ENCODE peak calls at places on chromosomes 7 and 10, in nine cellular contexts. U is naive thymus-derived CD4-positive, alpha-beta T cell; N is neuronal stem cell; T is A549; V is lower lobe of right lung; R is BE2C; D is ovary; I is left lung; H is CD4-positive, CD25-positive, alpha-beta regulatory T cell. M is an unnamed sample.

GRCh38 chr10:100800931-100801330 is 55.5 kb downstream of the PAX2 start:
- DNase-seq in V (no peak), I (no peak), U (no peak), N (no peak), H (no peak), R (no peak), D (no peak), T (no peak), M (no peak)

GRCh38 chr10:35546824-35547225 is 58.3 kb upstream of the GJD4 start:
- DNase-seq in T (peak; percentile 35), R (no peak), V (no peak), H (no peak), I (no peak), N (no peak), D (no peak), U (no peak), M (no peak)

GRCh38 chr7:95798401-95798930 is 26.1 kb downstream of the DYNC1I1 start:
- DNase-seq in R (no peak), U (no peak), I (no peak), D (no peak), H (no peak), T (no peak), V (no peak), N (no peak), M (no peak)

GRCh38 chr7:148623586-148624282 is 33.2 kb downstream of the C7orf33 start:
- DNase-seq in V (no peak), I (no peak), U (no peak), D (no peak), R (no peak), H (no peak), N (no peak), T (no peak), M (peak; percentile 67)

GRCh38 chr7:80392229-80393169 is 119.4 kb downstream of the GNAT3 start:
- DNase-seq in V (no peak), R (no peak), N (no peak), H (no peak), D (no peak), U (peak; percentile 21), I (no peak), T (peak; percentile 3), M (peak; percentile 67)

GRCh38 chr7:80508440-80508839 is 3.4 kb downstream of the GNAT3 start:
- DNase-seq in I (no peak), R (no peak), U (no peak), V (no peak), N (no peak), D (no peak), H (no peak), T (no peak), M (peak; percentile 34)

GRCh38 chr10:4501306-4501705 is 324.7 kb upstream of the AKR1E2 start:
- DNase-seq in N (no peak), H (no peak), T (no peak), I (no peak), U (no peak), V (no peak), D (no peak), R (no peak), M (no peak)

GRCh38 chr7:29255839-29256782 is 61.5 kb downstream of the CHN2 start:
- DNase-seq in R (no peak), V (no peak), N (no peak), U (no peak), H (no peak), T (no peak), D (no peak), I (no peak), M (no peak)

GRCh38 chr10:3510741-3511140 is 274.3 kb downstream of the KLF6 start:
- DNase-seq in H (no peak), D (no peak), I (no peak), N (no peak), U (no peak), T (no peak), R (no peak), V (no peak), M (no peak)

GRCh38 chr7:134514663-134515062 is 12.7 kb upstream of the AKR1B10 start:
- DNase-seq in R (peak; percentile 44), V (no peak), H (no peak), I (no peak), U (peak; percentile 57), N (peak; percentile 70), T (peak; percentile 91), D (no peak), M (peak; percentile 77)

GRCh38 chr10:679556-679955 is 9.9 kb downstream of the DIP2C start:
- DNase-seq in I (no peak), N (no peak), T (no peak), U (no peak), H (no peak), D (no peak), V (no peak), R (no peak), M (no peak)

GRCh38 chr10:60448246-60448645 is 58.6 kb upstream of the ANK3 start:
- DNase-seq in R (no peak), H (no peak), U (no peak), T (no peak), I (no peak), V (no peak), N (no peak), D (no peak), M (no peak)

GRCh38 chr10:60453031-60453430 is 63.4 kb upstream of the ANK3 start:
- DNase-seq in I (no peak), D (no peak), H (no peak), R (no peak), T (no peak), N (no peak), U (no peak), V (no peak), M (no peak)

GRCh38 chr10:60446855-60447254 is 57.2 kb upstream of the ANK3 start:
- DNase-seq in U (peak; percentile 31), R (no peak), N (no peak), H (no peak), D (no peak), I (no peak), V (peak; percentile 51), T (no peak), M (no peak)

GRCh38 chr10:60446070-60446833 is 56.6 kb upstream of the ANK3 start:
- DNase-seq in U (no peak), D (no peak), T (no peak), V (no peak), R (no peak), N (no peak), H (no peak), I (no peak), M (peak; percentile 50)

DNA sequence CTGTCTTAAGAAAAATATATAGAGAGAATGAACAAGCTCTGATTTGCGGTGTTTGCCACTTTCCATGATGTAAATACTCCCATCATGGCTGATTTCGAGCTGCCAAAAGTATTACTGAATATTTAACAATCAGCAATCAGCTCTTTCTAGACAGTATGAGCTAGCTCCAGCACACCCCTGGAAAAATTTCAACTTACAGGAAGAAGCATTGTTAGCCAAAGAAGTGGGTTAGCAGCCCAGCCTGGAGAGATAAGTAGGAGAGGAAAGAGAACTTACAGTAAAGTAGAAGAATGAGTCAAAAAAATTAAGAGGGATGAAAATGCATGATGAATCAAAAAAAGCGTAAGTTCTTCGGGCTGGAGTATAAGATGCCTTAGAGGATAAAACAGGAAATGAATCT is 60.6 kb upstream of the ANK3 start:
- DNase-seq in D (no peak), U (no peak), T (no peak), R (no peak), I (no peak), N (no peak), H (no peak), V (no peak), M (no peak)
- H3K4me1 ChIP-seq in D (no peaks in the 10 kb centered on the region), U (peaks cover 11% of the 10 kb centered on the region), T (peaks cover 14% of the 10 kb centered on the region), R (no peaks in the 10 kb centered on the region), I (peaks cover 10% of the 10 kb centered on the region), N (peaks cover 2% of the 10 kb centered on the region), H (no peaks in the 10 kb centered on the region), V (peaks cover 13% of the 10 kb centered on the region), M (peaks cover 26% of the 10 kb centered on the region)

DNA sequence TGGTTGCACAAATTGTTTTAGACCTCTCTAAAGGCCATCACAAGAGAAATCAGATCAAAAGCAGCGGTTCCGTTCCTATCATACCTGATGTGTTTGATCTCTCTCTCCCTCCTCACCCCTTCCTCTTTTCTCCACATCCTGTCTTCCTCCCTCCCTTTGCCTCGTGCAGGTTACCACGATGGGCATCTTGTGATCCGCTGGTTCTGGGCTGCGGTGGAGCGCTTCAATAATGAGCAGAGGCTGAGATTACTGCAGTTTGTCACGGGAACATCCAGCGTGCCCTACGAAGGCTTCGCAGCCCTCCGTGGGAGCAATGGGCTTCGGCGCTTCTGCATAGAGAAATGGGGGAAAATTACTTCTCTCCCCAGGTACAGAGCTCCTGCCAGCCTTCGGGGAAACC is 28.5 kb upstream of the STK17A start:
- DNase-seq in N (no peak), T (no peak), D (no peak), R (no peak), H (no peak), U (peak; percentile 41), I (no peak), V (no peak), M (no peak)
- H3K4me1 ChIP-seq in N (no peaks in the 10 kb centered on the region), T (no peaks in the 10 kb centered on the region), D (no peaks in the 10 kb centered on the region), R (no peaks in the 10 kb centered on the region), H (peaks cover 11% of the 10 kb centered on the region), U (peaks cover 28% of the 10 kb centered on the region), I (peaks cover 15% of the 10 kb centered on the region), V (peaks cover 8% of the 10 kb centered on the region), M (no peaks in the 10 kb centered on the region)

DNA sequence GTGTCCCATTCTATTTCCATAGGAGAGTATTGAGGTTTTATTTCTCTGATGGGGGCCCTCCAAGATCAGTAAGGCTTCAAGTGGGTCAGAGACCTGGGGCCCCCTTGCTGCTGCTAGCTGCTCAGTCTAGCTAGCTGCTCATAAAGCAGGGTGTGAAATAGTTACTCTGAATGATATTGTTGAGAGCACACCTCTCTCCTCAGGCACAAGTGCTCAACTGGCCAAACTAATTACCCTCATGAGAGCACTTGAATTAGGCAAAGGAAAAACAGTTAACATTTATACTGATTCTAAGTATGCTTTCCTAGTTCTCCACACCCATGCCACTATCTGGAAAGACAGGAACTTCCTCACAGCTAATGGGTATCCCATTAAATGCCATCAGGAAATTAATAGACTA is 5.4 kb upstream of the SFTPA1 start:
- DNase-seq in U (no peak), N (no peak), T (no peak), D (no peak), V (no peak), H (no peak), I (no peak), R (no peak), M (no peak)
- H3K4me1 ChIP-seq in U (no peaks in the 10 kb centered on the region), N (no peaks in the 10 kb centered on the region), T (no peaks in the 10 kb centered on the region), D (no peaks in the 10 kb centered on the region), V (peaks cover 8% of the 10 kb centered on the region), H (no peaks in the 10 kb centered on the region), I (no peaks in the 10 kb centered on the region), R (no peaks in the 10 kb centered on the region), M (no peaks in the 10 kb centered on the region)

GRCh38 chr7:106287786-106288185 is 3.0 kb upstream of the NAMPT start:
- DNase-seq in V (no peak), I (no peak), N (no peak), D (no peak), R (no peak), U (no peak), T (no peak), H (no peak), M (no peak)

GRCh38 chr7:106294334-106294733 is 9.6 kb upstream of the NAMPT start:
- DNase-seq in R (no peak), I (no peak), T (no peak), H (no peak), U (no peak), N (no peak), V (no peak), D (no peak), M (no peak)

GRCh38 chr7:106289848-106290247 is 5.1 kb upstream of the NAMPT start:
- DNase-seq in D (no peak), N (no peak), I (no peak), R (no peak), U (no peak), V (no peak), T (no peak), H (no peak), M (no peak)

GRCh38 chr7:106291247-106291646 is 6.5 kb upstream of the NAMPT start:
- DNase-seq in U (no peak), V (no peak), N (no peak), T (no peak), D (no peak), I (no peak), R (no peak), H (no peak), M (no peak)

GRCh38 chr7:106290319-106290718 is 5.5 kb upstream of the NAMPT start:
- DNase-seq in H (no peak), R (no peak), V (no peak), I (no peak), T (no peak), U (no peak), N (no peak), D (no peak), M (no peak)
- H3K4me1 ChIP-seq in H (peaks cover 8% of the 10 kb centered on the region), R (no peaks in the 10 kb centered on the region), V (peaks cover 5% of the 10 kb centered on the region), I (peaks cover 12% of the 10 kb centered on the region), T (peaks cover 9% of the 10 kb centered on the region), U (peaks cover 5% of the 10 kb centered on the region), N (peaks cover 3% of the 10 kb centered on the region), D (peaks cover 3% of the 10 kb centered on the region), M (no peaks in the 10 kb centered on the region)